ENCODE peak calls at places on chromosome 14, in nine cellular contexts. G is K562, E is amygdala, Q is T follicular helper cell, U is endothelial cell, O is fibroblast of pulmonary artery, H is foreskin fibroblast, F is nephron progenitor cell, A is AML-193. J is an unnamed sample.

GRCh38 chr14:92472860-92473259 is 40.7 kb upstream of the RIN3 start:
- DNase-seq in G (no peak), E (no peak), Q (no peak), U (no peak), O (no peak), H (no peak), F (no peak), A (no peak), J (no peak)

GRCh38 chr14:31668348-31668747 is 107.1 kb downstream of the NUBPL start:
- DNase-seq in G (no peak), E (no peak), Q (no peak), U (no peak), O (no peak), H (no peak), F (no peak), A (no peak), J (no peak)

GRCh38 chr14:89327771-89328212 is 89.2 kb downstream of the FOXN3 start:
- DNase-seq in G (no peak), E (no peak), Q (no peak), U (no peak), O (no peak), H (peak; percentile 66), F (no peak), A (no peak), J (no peak)

GRCh38 chr14:77498120-77498979 is at the start of gene ISM2:
- DNase-seq in G (peak; percentile 80), E (no peak), Q (peak; percentile 22), U (peak; percentile 48), O (peak; percentile 41), H (peak; percentile 75), F (peak; percentile 77), A (no peak), J (peak; percentile 47)

GRCh38 chr14:31568151-31568550 is 6.9 kb downstream of the NUBPL start:
- DNase-seq in G (no peak), E (no peak), Q (no peak), U (no peak), O (peak; percentile 61), H (no peak), F (no peak), A (no peak), J (no peak)

GRCh38 chr14:69046468-69046867 is 67.4 kb upstream of the ACTN1 start:
- DNase-seq in G (no peak), E (no peak), Q (no peak), U (no peak), O (peak; percentile 93), H (peak; percentile 41), F (no peak), A (no peak), J (no peak)

GRCh38 chr14:69161590-69161989 is 8.7 kb upstream of the DCAF5 start:
- DNase-seq in G (no peak), E (no peak), Q (no peak), U (no peak), O (no peak), H (no peak), F (no peak), A (no peak), J (no peak)

GRCh38 chr14:92520701-92521415 is 7.3 kb downstream of the RIN3 start:
- DNase-seq in G (no peak), E (no peak), Q (no peak), U (no peak), O (no peak), H (no peak), F (no peak), A (no peak), J (no peak)

GRCh38 chr14:24986206-24986893 is 63.6 kb downstream of the STXBP6 start:
- DNase-seq in G (no peak), E (peak; percentile 23), Q (no peak), U (no peak), O (no peak), H (no peak), F (no peak), A (no peak), J (no peak)

GRCh38 chr14:61568572-61569011 is 126.7 kb upstream of the HIF1A start:
- DNase-seq in G (no peak), E (no peak), Q (peak; percentile 43), U (peak; percentile 31), O (no peak), H (no peak), F (peak; percentile 34), A (no peak), J (peak; percentile 29)

GRCh38 chr14:34931206-34931605 is 51.6 kb upstream of the SRP54 start:
- DNase-seq in G (no peak), E (no peak), Q (peak; percentile 39), U (no peak), O (peak; percentile 28), H (peak; percentile 52), F (no peak), A (no peak), J (peak; percentile 30)

GRCh38 chr14:101772770-101773169 is 11.3 kb downstream of the PPP2R5C start:
- DNase-seq in G (no peak), E (no peak), Q (no peak), U (no peak), O (no peak), H (no peak), F (no peak), A (no peak), J (no peak)

GRCh38 chr14:87966816-87967215 is 26.2 kb downstream of the GALC start:
- DNase-seq in G (no peak), E (no peak), Q (no peak), U (no peak), O (peak; percentile 7), H (peak; percentile 35), F (no peak), A (no peak), J (no peak)

GRCh38 chr14:65335548-65335947 is 77.0 kb upstream of the FUT8 start:
- DNase-seq in G (no peak), E (no peak), Q (no peak), U (no peak), O (no peak), H (no peak), F (no peak), A (no peak), J (no peak)

GRCh38 chr14:60206837-60207533 is 41.8 kb upstream of the DHRS7 start:
- DNase-seq in G (no peak), E (no peak), Q (no peak), U (no peak), O (no peak), H (no peak), F (no peak), A (peak; percentile 89), J (no peak)

GRCh38 chr14:29444216-29444615 is 483.4 kb downstream of the PRKD1 start:
- DNase-seq in G (no peak), E (no peak), Q (no peak), U (no peak), O (no peak), H (no peak), F (no peak), A (no peak), J (no peak)

GRCh38 chr14:32513571-32514009 is 184.5 kb downstream of the AKAP6 start:
- DNase-seq in G (no peak), E (no peak), Q (no peak), U (no peak), O (peak; percentile 42), H (peak; percentile 28), F (no peak), A (peak; percentile 10), J (no peak)

GRCh38 chr14:26730929-26731618 is 133.2 kb upstream of the NOVA1 start:
- DNase-seq in G (peak; percentile 4), E (no peak), Q (no peak), U (peak; percentile 41), O (peak; percentile 57), H (peak; percentile 46), F (peak; percentile 42), A (no peak), J (no peak)

GRCh38 chr14:63134801-63135200 is 69.4 kb upstream of the RHOJ start:
- DNase-seq in G (peak; percentile 6), E (no peak), Q (no peak), U (no peak), O (peak; percentile 34), H (peak; percentile 14), F (no peak), A (no peak), J (no peak)

GRCh38 chr14:24094839-24095195 is 706 bp downstream of the PCK2 start:
- DNase-seq in G (no peak), E (no peak), Q (no peak), U (peak; percentile 13), O (no peak), H (no peak), F (peak; percentile 36), A (no peak), J (no peak)

GRCh38 chr14:102891556-102891955 is 30.9 kb upstream of the AMN start:
- DNase-seq in G (no peak), E (no peak), Q (no peak), U (no peak), O (peak; percentile 27), H (peak; percentile 77), F (no peak), A (no peak), J (no peak)

GRCh38 chr14:77459072-77459723 is 1.3 kb downstream of the AHSA1 start:
- DNase-seq in G (peak; percentile 30), E (peak; percentile 26), Q (peak; percentile 43), U (peak; percentile 72), O (peak; percentile 85), H (peak; percentile 85), F (peak; percentile 72), A (peak; percentile 50), J (peak; percentile 32)

GRCh38 chr14:72341686-72342085 is 409.5 kb downstream of the RGS6 start:
- DNase-seq in G (no peak), E (no peak), Q (no peak), U (no peak), O (no peak), H (no peak), F (no peak), A (no peak), J (no peak)

GRCh38 chr14:53953002-53953827 is 3.4 kb downstream of the BMP4 start:
- DNase-seq in G (peak; percentile 19), E (peak; percentile 9), Q (no peak), U (peak; percentile 91), O (peak; percentile 89), H (peak; percentile 96), F (peak; percentile 90), A (no peak), J (no peak)

GRCh38 chr14:80208426-80208950 is 2.8 kb downstream of the DIO2 start:
- DNase-seq in G (no peak), E (no peak), Q (no peak), U (no peak), O (no peak), H (no peak), F (no peak), A (no peak), J (no peak)

GRCh38 chr14:101126376-101127130 is 223.0 kb upstream of the RTL1 start:
- DNase-seq in G (no peak), E (no peak), Q (no peak), U (no peak), O (no peak), H (no peak), F (no peak), A (no peak), J (no peak)

GRCh38 chr14:75141062-75141461 is 14.2 kb upstream of the NEK9 start:
- DNase-seq in G (no peak), E (no peak), Q (no peak), U (no peak), O (no peak), H (no peak), F (no peak), A (no peak), J (peak; percentile 65)

GRCh38 chr14:49134940-49135339 is 451.2 kb downstream of the RPS29 start:
- DNase-seq in G (no peak), E (no peak), Q (no peak), U (no peak), O (no peak), H (no peak), F (no peak), A (no peak), J (no peak)

GRCh38 chr14:28609228-28609828 is 157.3 kb upstream of the FOXG1 start:
- DNase-seq in G (peak; percentile 25), E (peak; percentile 64), Q (no peak), U (peak; percentile 75), O (peak; percentile 87), H (peak; percentile 60), F (peak; percentile 77), A (peak; percentile 52), J (no peak)

GRCh38 chr14:85463512-85463911 is 66.4 kb upstream of the FLRT2 start:
- DNase-seq in G (no peak), E (no peak), Q (no peak), U (no peak), O (no peak), H (no peak), F (no peak), A (no peak), J (no peak)

GRCh38 chr14:74907744-74908143 is 15.3 kb downstream of the RPS6KL1 start:
- DNase-seq in G (no peak), E (no peak), Q (no peak), U (no peak), O (no peak), H (peak; percentile 45), F (no peak), A (no peak), J (no peak)